ENCODE peak calls at places on chromosomes 2 and 18, in four cellular contexts. Q, O, P and T are unnamed samples.

GRCh38 chr2:161131804-161132203 is 28.4 kb upstream of the TANK start:
- DNase-seq in Q (no peak), O (no peak), P (no peak), T (no peak)

GRCh38 chr2:107591541-107591940 is 235.2 kb upstream of the RGPD4 start:
- DNase-seq in Q (no peak), O (no peak), P (no peak), T (peak; percentile 76)

GRCh38 chr2:213703699-213704098 is 419.4 kb downstream of the SPAG16 start:
- DNase-seq in Q (no peak), O (no peak), P (no peak), T (no peak)

GRCh38 chr18:29892960-29893558 is 1149.5 kb downstream of the DSC3 start:
- DNase-seq in P (no peak), Q (peak; percentile 16), O (peak; percentile 12), T (peak; percentile 20)

GRCh38 chr18:26911840-26912239 is 46.3 kb upstream of the AQP4 start:
- DNase-seq in O (no peak), P (no peak), Q (peak; percentile 18), T (no peak)

GRCh38 chr2:228700638-228701037 is 519.2 kb upstream of the SPHKAP start:
- DNase-seq in P (no peak), O (peak; percentile 16), Q (no peak), T (peak; percentile 33)

GRCh38 chr2:101089419-101089818 is 61.8 kb downstream of the TBC1D8 start:
- DNase-seq in P (no peak), O (peak; percentile 47), Q (no peak), T (no peak)

GRCh38 chr2:20143263-20143662 is 81.7 kb downstream of the SDC1 start:
- DNase-seq in P (no peak), O (no peak), Q (no peak), T (peak; percentile 50)

GRCh38 chr18:72544092-72544886 is at the start of gene CBLN2:
- DNase-seq in Q (peak; percentile 91), O (peak; percentile 91), P (no peak), T (peak; percentile 79)

GRCh38 chr2:36748166-36748565 is 51.7 kb downstream of the VIT start:
- DNase-seq in O (no peak), P (no peak), Q (no peak), T (peak; percentile 50)

GRCh38 chr2:38187416-38188127 is 111.6 kb upstream of the CYP1B1 start:
- DNase-seq in Q (no peak), P (no peak), O (no peak), T (peak; percentile 96)

GRCh38 chr2:70088508-70089219 is 1.4 kb downstream of the PCBP1 start:
- DNase-seq in O (no peak), P (no peak), Q (no peak), T (no peak)

GRCh38 chr18:47184419-47185050 is 8.4 kb upstream of the IER3IP1 start:
- DNase-seq in O (no peak), Q (peak; percentile 28), P (peak; percentile 27), T (peak; percentile 26)

GRCh38 chr2:155825876-155826275 is 506.6 kb downstream of the NR4A2 start:
- DNase-seq in Q (no peak), O (no peak), P (no peak), T (no peak)

GRCh38 chr18:3889803-3890202 is 439.8 kb downstream of the TGIF1 start:
- DNase-seq in O (no peak), Q (no peak), P (no peak), T (peak; percentile 85)

GRCh38 chr2:16417711-16418110 is 247.9 kb downstream of the CYRIA start:
- DNase-seq in O (no peak), Q (no peak), P (no peak), T (no peak)

GRCh38 chr2:229780856-229781773 is 66.8 kb upstream of the DNER start:
- DNase-seq in P (peak; percentile 12), O (peak; percentile 40), Q (peak; percentile 36), T (peak; percentile 56)

GRCh38 chr2:23691576-23691975 is 235.3 kb downstream of the ATAD2B start:
- DNase-seq in P (no peak), Q (no peak), O (no peak), T (no peak)

GRCh38 chr2:37890893-37891495 is 34.1 kb upstream of the RMDN2 start:
- DNase-seq in P (peak; percentile 48), O (peak; percentile 71), Q (peak; percentile 87), T (peak; percentile 82)

GRCh38 chr2:224836263-224836662 is 120.1 kb upstream of the CCDC195 start:
- DNase-seq in Q (no peak), P (no peak), O (no peak), T (peak; percentile 68)

GRCh38 chr2:63484481-63484880 is 103.8 kb downstream of the WDPCP start:
- DNase-seq in Q (no peak), O (no peak), P (no peak), T (no peak)

GRCh38 chr2:137535897-137536296 is 428.4 kb upstream of the HNMT start:
- DNase-seq in P (no peak), Q (no peak), O (no peak), T (no peak)

GRCh38 chr2:237687666-237688065 is 60.3 kb downstream of the LRRFIP1 start:
- DNase-seq in Q (no peak), O (no peak), P (no peak), T (peak; percentile 100)

GRCh38 chr2:70919672-70920366 is 15.9 kb upstream of the ATP6V1B1 start:
- DNase-seq in Q (peak; percentile 91), O (peak; percentile 68), P (peak; percentile 54), T (peak; percentile 83)

GRCh38 chr2:117359266-117359970 is 455.1 kb upstream of the DDX18 start:
- DNase-seq in O (no peak), Q (no peak), P (no peak), T (no peak)

GRCh38 chr2:118134650-118135049 is 46.4 kb downstream of the INSIG2 start:
- DNase-seq in P (no peak), Q (no peak), O (no peak), T (no peak)

GRCh38 chr18:24266124-24266523 is 127.3 kb downstream of the CABYR start:
- DNase-seq in P (no peak), O (no peak), Q (no peak), T (no peak)

GRCh38 chr2:44107974-44108373 is 60.7 kb upstream of the PPM1B start:
- DNase-seq in P (no peak), Q (no peak), O (no peak), T (peak; percentile 24)

GRCh38 chr18:45109271-45109670 is 428.6 kb downstream of the SETBP1 start:
- DNase-seq in O (no peak), P (no peak), Q (no peak), T (peak; percentile 71)

GRCh38 chr2:23606968-23607367 is 222.0 kb downstream of the KLHL29 start:
- DNase-seq in Q (no peak), P (no peak), O (no peak), T (peak; percentile 61)

DNA sequence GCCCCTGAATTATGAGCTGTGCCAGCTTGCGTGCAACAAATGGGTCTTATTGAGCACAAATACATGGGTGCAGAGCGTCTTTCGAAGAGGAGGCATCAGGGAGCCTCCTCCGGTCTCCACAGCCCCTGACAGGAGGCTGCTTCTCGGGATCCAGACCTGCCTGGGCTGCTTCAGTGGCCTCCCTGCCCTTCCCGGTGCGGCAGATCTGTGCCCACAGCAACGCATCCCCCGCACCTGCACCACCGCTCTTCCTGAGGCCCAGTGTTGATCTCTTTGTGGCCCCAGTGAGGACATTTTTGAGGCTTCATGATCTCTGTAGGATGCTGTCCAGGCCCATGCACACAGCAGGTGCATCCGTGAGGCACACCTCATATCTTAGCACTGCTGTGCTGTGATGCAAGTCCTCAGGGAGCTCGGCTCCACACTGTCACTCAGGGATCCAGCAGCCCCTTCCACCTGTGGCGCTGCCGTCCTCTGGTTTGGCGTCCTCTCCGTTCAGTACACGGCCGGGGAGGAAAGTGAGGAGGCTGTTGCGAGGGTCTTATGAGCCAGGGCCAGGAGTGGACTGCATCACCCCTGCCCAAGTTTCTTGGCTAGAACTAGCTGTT is 17.4 kb downstream of the RTP5 start:
- DNase-seq in P (no peak), O (no peak), Q (no peak), T (no peak)
- H3K4me1 ChIP-seq in P (peaks cover 5% of the 10 kb centered on the region), O (no peaks in the 10 kb centered on the region), Q (peaks cover 25% of the 10 kb centered on the region), T (peaks cover 16% of the 10 kb centered on the region)

GRCh38 chr2:85258194-85258605 is 69.6 kb downstream of the TGOLN2 start:
- DNase-seq in P (no peak), Q (no peak), O (no peak), T (no peak)

GRCh38 chr2:85255456-85255812 is 72.4 kb downstream of the TGOLN2 start:
- DNase-seq in Q (no peak), P (no peak), O (no peak), T (no peak)

GRCh38 chr2:85259101-85259590 is 68.6 kb downstream of the TGOLN2 start:
- DNase-seq in P (no peak), O (no peak), Q (peak; percentile 87), T (peak; percentile 56)

GRCh38 chr2:85255813-85256581 is 71.8 kb downstream of the TGOLN2 start:
- DNase-seq in Q (peak; percentile 98), P (no peak), O (no peak), T (peak; percentile 61)

GRCh38 chr2:85257359-85258193 is 70.2 kb downstream of the TGOLN2 start:
- DNase-seq in O (no peak), P (no peak), Q (no peak), T (peak; percentile 57)
- TF ChIP-seq EZH2phosphoT487 in O (no peak), P (no peak), Q (no peak), T (no peak)

GRCh38 chr2:132383956-132384355 is 32.6 kb upstream of the GPR39 start:
- DNase-seq in P (no peak), O (no peak), Q (peak; percentile 18), T (no peak)
- H3K4me2 ChIP-seq in P (no peak overlapping the region), O (no peak overlapping the region), Q (no peak overlapping the region), T (no peak overlapping the region)

GRCh38 chr2:239967244-239968036 is 57.7 kb downstream of the NDUFA10 start:
- DNase-seq in O (no peak), P (no peak), Q (no peak), T (no peak)
- H3K4me1 ChIP-seq in O (no peaks in the 10 kb centered on the region), P (no peaks in the 10 kb centered on the region), Q (no peaks in the 10 kb centered on the region), T (no peaks in the 10 kb centered on the region)